ENCODE peak calls at places on chromosomes 5 and 9, in five cellular contexts. D, X, I, Z and L are unnamed samples.

GRCh38 chr5:153781325-153781724 is 257.4 kb downstream of the FAM114A2 start:
- DNase-seq in D (no peak), X (no peak), I (no peak), Z (no peak), L (no peak)

GRCh38 chr9:98050351-98050750 is 6.2 kb upstream of the NANS start:
- DNase-seq in D (no peak), X (no peak), I (no peak), Z (no peak), L (no peak)

GRCh38 chr5:14064841-14065240 is 78.3 kb upstream of the TRIO start:
- DNase-seq in D (peak), X (no peak), I (no peak), Z (no peak), L (no peak)

GRCh38 chr5:112312810-112313209 is 106.3 kb downstream of the EPB41L4A start:
- DNase-seq in D (no peak), X (no peak), I (no peak), Z (no peak), L (no peak)

GRCh38 chr5:53679261-53679660 is 118.8 kb downstream of the NDUFS4 start:
- DNase-seq in D (peak), X (no peak), I (no peak), Z (no peak), L (no peak)

GRCh38 chr5:127648997-127649550 is at the start of gene CTXN3:
- DNase-seq in D (no peak), X (no peak), I (no peak), Z (no peak), L (no peak)

GRCh38 chr9:113154471-113154870 is 3.7 kb downstream of the SLC31A2 start:
- DNase-seq in D (peak), X (no peak), I (no peak), Z (no peak), L (no peak)

GRCh38 chr5:108747111-108748009 is at the start of gene FER:
- DNase-seq in D (peak), X (no peak), I (no peak), Z (no peak), L (no peak)

GRCh38 chr9:110027624-110028023 is 180.3 kb downstream of the C9orf152 start:
- DNase-seq in D (peak), X (peak), I (peak), Z (no peak), L (no peak)

GRCh38 chr5:62812653-62813329 is 234.2 kb downstream of the LRRC70 start:
- DNase-seq in D (no peak), X (no peak), I (no peak), Z (no peak), L (no peak)

GRCh38 chr5:75023368-75024159 is 28.8 kb downstream of the GCNT4 start:
- DNase-seq in D (no peak), X (no peak), I (no peak), Z (no peak), L (no peak)

GRCh38 chr5:94870496-94871214 is 252.2 kb downstream of the SLF1 start:
- DNase-seq in D (no peak), X (peak), I (no peak), Z (no peak), L (no peak)

GRCh38 chr5:180126716-180127681 is 55.4 kb upstream of the RNF130 start:
- DNase-seq in D (no peak), X (peak), I (no peak), Z (no peak), L (no peak)

GRCh38 chr9:8904971-8905370 is 1105.4 kb upstream of the DMAC1 start:
- DNase-seq in D (no peak), X (no peak), I (no peak), Z (no peak), L (no peak)

GRCh38 chr9:131875828-131876485 is 136.1 kb upstream of the RAPGEF1 start:
- DNase-seq in D (peak), X (no peak), I (no peak), Z (no peak), L (no peak)